ENCODE peak calls at places on chromosome 17, in eight cellular contexts. One of them, this sample, is unnamed.

GRCh38 chr17:8079291-8080207 is 8.0 kb downstream of the ALOX12B start:
- DNase-seq in transverse colon: peak
- DNase-seq in H1: peak
- DNase-seq in ovary: peak
- DNase-seq in A549: peak
- DNase-seq in sigmoid colon: peak
- DNase-seq in tibial nerve: peak
- DNase-seq in upper lobe of left lung: peak
- DNase-seq in this sample: no peak

GRCh38 chr17:57145347-57145746 is 60.3 kb downstream of the AKAP1 start:
- DNase-seq in transverse colon: no peak
- DNase-seq in H1: no peak
- DNase-seq in ovary: no peak
- DNase-seq in A549: no peak
- DNase-seq in sigmoid colon: no peak
- DNase-seq in tibial nerve: no peak
- DNase-seq in upper lobe of left lung: no peak
- DNase-seq in this sample: no peak

GRCh38 chr17:10598620-10599019 is 49.2 kb upstream of the MYH2 start:
- DNase-seq in transverse colon: no peak
- DNase-seq in H1: no peak
- DNase-seq in ovary: no peak
- DNase-seq in A549: no peak
- DNase-seq in sigmoid colon: no peak
- DNase-seq in tibial nerve: no peak
- DNase-seq in upper lobe of left lung: no peak
- DNase-seq in this sample: no peak

GRCh38 chr17:16419929-16420271 is 4.5 kb downstream of the TRPV2 start:
- DNase-seq in transverse colon: no peak
- DNase-seq in H1: no peak
- DNase-seq in ovary: peak
- DNase-seq in A549: no peak
- DNase-seq in sigmoid colon: no peak
- DNase-seq in tibial nerve: no peak
- DNase-seq in upper lobe of left lung: no peak
- DNase-seq in this sample: no peak

GRCh38 chr17:65532491-65532890 is 29.0 kb downstream of the AXIN2 start:
- DNase-seq in transverse colon: no peak
- DNase-seq in H1: no peak
- DNase-seq in ovary: no peak
- DNase-seq in A549: no peak
- DNase-seq in sigmoid colon: no peak
- DNase-seq in tibial nerve: no peak
- DNase-seq in upper lobe of left lung: no peak
- DNase-seq in this sample: peak

GRCh38 chr17:1834378-1835149 is 4.8 kb downstream of the RPA1 start:
- DNase-seq in transverse colon: no peak
- DNase-seq in H1: no peak
- DNase-seq in ovary: no peak
- DNase-seq in A549: no peak
- DNase-seq in sigmoid colon: no peak
- DNase-seq in tibial nerve: no peak
- DNase-seq in upper lobe of left lung: no peak
- DNase-seq in this sample: no peak

GRCh38 chr17:55521193-55521592 is 9.9 kb upstream of the SMIM36 start:
- DNase-seq in transverse colon: no peak
- DNase-seq in H1: no peak
- DNase-seq in ovary: no peak
- DNase-seq in A549: no peak
- DNase-seq in sigmoid colon: no peak
- DNase-seq in tibial nerve: no peak
- DNase-seq in upper lobe of left lung: no peak
- DNase-seq in this sample: no peak

GRCh38 chr17:66412857-66413563 is 110.6 kb downstream of the PRKCA start:
- DNase-seq in transverse colon: no peak
- DNase-seq in H1: no peak
- DNase-seq in ovary: no peak
- DNase-seq in A549: no peak
- DNase-seq in sigmoid colon: no peak
- DNase-seq in tibial nerve: no peak
- DNase-seq in upper lobe of left lung: no peak
- DNase-seq in this sample: no peak

GRCh38 chr17:56979091-56979480 is 1.2 kb downstream of the SCPEP1 start:
- DNase-seq in transverse colon: no peak
- DNase-seq in H1: no peak
- DNase-seq in ovary: no peak
- DNase-seq in A549: no peak
- DNase-seq in sigmoid colon: no peak
- DNase-seq in tibial nerve: no peak
- DNase-seq in upper lobe of left lung: no peak
- DNase-seq in this sample: no peak

GRCh38 chr17:61678339-61678738 is 87.3 kb upstream of the NACA2 start:
- DNase-seq in transverse colon: no peak
- DNase-seq in H1: no peak
- DNase-seq in ovary: no peak
- DNase-seq in A549: no peak
- DNase-seq in sigmoid colon: no peak
- DNase-seq in tibial nerve: no peak
- DNase-seq in upper lobe of left lung: no peak
- DNase-seq in this sample: no peak

GRCh38 chr17:42459256-42459982 is 741 bp downstream of the ATP6V0A1 start:
- DNase-seq in transverse colon: peak
- DNase-seq in H1: no peak
- DNase-seq in ovary: peak
- DNase-seq in A549: peak
- DNase-seq in sigmoid colon: peak
- DNase-seq in tibial nerve: peak
- DNase-seq in upper lobe of left lung: peak
- DNase-seq in this sample: no peak

GRCh38 chr17:69235338-69236058 is 6.9 kb upstream of the ABCA10 start:
- DNase-seq in transverse colon: peak
- DNase-seq in H1: peak
- DNase-seq in ovary: peak
- DNase-seq in A549: peak
- DNase-seq in sigmoid colon: peak
- DNase-seq in tibial nerve: peak
- DNase-seq in upper lobe of left lung: peak
- DNase-seq in this sample: peak

GRCh38 chr17:27414686-27415085 is 41.6 kb upstream of the KSR1 start:
- DNase-seq in transverse colon: no peak
- DNase-seq in H1: no peak
- DNase-seq in ovary: no peak
- DNase-seq in A549: no peak
- DNase-seq in sigmoid colon: peak
- DNase-seq in tibial nerve: no peak
- DNase-seq in upper lobe of left lung: no peak
- DNase-seq in this sample: peak

GRCh38 chr17:41184480-41184961 is at the start of gene KRTAP4-1:
- DNase-seq in transverse colon: no peak
- DNase-seq in H1: no peak
- DNase-seq in ovary: no peak
- DNase-seq in A549: no peak
- DNase-seq in sigmoid colon: no peak
- DNase-seq in tibial nerve: no peak
- DNase-seq in upper lobe of left lung: no peak
- DNase-seq in this sample: no peak

GRCh38 chr17:48175692-48176450 is 68.3 kb downstream of the SNX11 start:
- DNase-seq in transverse colon: no peak
- DNase-seq in H1: no peak
- DNase-seq in ovary: no peak
- DNase-seq in A549: no peak
- DNase-seq in sigmoid colon: no peak
- DNase-seq in tibial nerve: no peak
- DNase-seq in upper lobe of left lung: no peak
- DNase-seq in this sample: no peak

DNA sequence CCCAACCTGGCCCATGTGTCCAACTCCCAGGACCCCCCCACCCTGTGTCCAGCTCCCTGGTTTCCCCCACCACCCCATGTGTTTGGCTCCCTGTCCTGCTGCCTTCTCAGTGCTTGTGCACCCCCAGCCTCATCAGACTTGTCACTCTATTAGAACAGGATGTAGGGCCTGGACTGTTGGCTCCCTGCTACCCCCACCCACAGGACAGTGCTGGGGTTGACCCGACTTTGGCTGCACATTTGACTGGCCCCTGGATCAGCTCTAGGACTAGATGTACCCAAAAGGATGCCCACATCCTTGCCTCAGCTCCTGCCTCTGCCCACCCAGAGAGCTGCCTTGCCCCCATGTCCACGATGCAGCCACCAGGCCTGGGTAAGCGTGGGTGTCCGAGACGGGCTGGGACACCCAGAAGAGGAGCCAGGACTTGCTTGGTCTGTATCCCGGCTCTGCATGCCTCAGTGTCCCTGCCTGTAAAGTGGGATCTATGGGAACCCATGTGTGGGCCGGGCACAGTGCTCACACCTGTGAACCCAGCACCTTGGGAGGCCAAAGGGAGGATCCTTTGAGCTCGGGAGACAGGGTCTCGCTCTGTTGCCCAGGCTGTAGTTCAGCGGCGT is 1.5 kb upstream of the CCDC57 start:
- DNase-seq in transverse colon: no peak
- DNase-seq in H1: no peak
- DNase-seq in ovary: no peak
- DNase-seq in A549: no peak
- DNase-seq in sigmoid colon: no peak
- DNase-seq in tibial nerve: no peak
- DNase-seq in upper lobe of left lung: no peak
- DNase-seq in this sample: no peak
- H3K27ac ChIP-seq in transverse colon: no peak
- H3K27ac ChIP-seq in H1: no peak
- H3K27ac ChIP-seq in ovary: no peak
- H3K27ac ChIP-seq in A549: peak
- H3K27ac ChIP-seq in sigmoid colon: no peak
- H3K27ac ChIP-seq in tibial nerve: no peak
- H3K27ac ChIP-seq in upper lobe of left lung: no peak
- H3K27ac ChIP-seq in this sample: no peak

GRCh38 chr17:79658811-79659207 is 48.0 kb upstream of the RBFOX3 start:
- DNase-seq in transverse colon: peak
- DNase-seq in H1: no peak
- DNase-seq in ovary: peak
- DNase-seq in A549: peak
- DNase-seq in sigmoid colon: peak
- DNase-seq in tibial nerve: no peak
- DNase-seq in upper lobe of left lung: no peak
- DNase-seq in this sample: no peak
- TF ChIP-seq EP300 in transverse colon: no peak
- TF ChIP-seq EP300 in H1: no peak
- TF ChIP-seq EP300 in ovary: no peak
- TF ChIP-seq EP300 in A549: no peak
- TF ChIP-seq EP300 in sigmoid colon: no peak
- TF ChIP-seq EP300 in tibial nerve: no peak
- TF ChIP-seq EP300 in upper lobe of left lung: no peak
- TF ChIP-seq EP300 in this sample: no peak

DNA sequence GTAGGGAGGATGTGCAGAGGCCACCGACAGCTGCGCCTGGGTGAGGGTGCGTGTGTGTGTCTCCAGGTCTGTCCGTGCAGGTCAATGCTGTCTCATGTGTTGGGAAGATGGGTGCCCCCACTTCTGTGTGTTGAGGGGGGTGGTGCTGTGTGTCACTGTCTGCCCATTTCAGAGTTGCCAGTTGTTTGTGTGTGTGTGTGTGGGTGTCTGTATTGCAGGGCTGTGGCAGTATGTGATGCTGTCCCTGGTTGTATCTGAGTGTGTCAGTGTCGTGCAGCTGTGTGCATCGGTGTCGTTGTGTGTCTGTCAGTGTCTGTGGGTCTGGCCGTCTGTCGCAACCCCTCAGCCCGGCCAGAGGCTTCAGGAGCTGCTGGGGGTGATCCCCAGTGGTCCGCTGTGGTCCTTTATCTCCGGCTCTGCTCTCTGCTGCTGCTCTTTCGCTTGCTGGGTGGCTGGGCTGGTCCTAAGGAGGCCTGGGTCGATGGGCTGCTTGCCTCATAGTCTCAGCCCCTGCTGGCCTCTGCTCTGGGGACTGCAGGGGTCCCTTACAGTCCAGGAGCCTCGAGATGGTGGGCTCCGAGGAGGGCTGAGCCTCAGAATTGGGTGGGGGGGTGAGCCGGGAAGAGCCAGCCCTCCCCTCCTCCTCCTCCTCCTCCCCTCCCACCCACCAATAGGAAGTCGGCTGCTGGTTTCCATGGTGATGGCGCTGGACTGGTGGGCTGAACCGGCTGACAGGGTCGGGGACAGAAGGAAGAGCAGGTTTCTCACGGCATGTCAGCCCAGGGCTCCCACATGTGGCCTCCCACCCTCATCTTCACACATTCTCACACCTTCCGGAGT is at the start of gene TSPOAP1:
- DNase-seq in transverse colon: peak
- DNase-seq in H1: no peak
- DNase-seq in ovary: no peak
- DNase-seq in A549: no peak
- DNase-seq in sigmoid colon: no peak
- DNase-seq in tibial nerve: no peak
- DNase-seq in upper lobe of left lung: peak
- DNase-seq in this sample: no peak
- TF ChIP-seq POLR2A in transverse colon: peak
- TF ChIP-seq POLR2A in H1: no peak
- TF ChIP-seq POLR2A in ovary: no peak
- TF ChIP-seq POLR2A in A549: no peak
- TF ChIP-seq POLR2A in sigmoid colon: no peak
- TF ChIP-seq POLR2A in tibial nerve: no peak
- TF ChIP-seq POLR2A in upper lobe of left lung: no peak
- TF ChIP-seq POLR2A in this sample: no peak

DNA sequence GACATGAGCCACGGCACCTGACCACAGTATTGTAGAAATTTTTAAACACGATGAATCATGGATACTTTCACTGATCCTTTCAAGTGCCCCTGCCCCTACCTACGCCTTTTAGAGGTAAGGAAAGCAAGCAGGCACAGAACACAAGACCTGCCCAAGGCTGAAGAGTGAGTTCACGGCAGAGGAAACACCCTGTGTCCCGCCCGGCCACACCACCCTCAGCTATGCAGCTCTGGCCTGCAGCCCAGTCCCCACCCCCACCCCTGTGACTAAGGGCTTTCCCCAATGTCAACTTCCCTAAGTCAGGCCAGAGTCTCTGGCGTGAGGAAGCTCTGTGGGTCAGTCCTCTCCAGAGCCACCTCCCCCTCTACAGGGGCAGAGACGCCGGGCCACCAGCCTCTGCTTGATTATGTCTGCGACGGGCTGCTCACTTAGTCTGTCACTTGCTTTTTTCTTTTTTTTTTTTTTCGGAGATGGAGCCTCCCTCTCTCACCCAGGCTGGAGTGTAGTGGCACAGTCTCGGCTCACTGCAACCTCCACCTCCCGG is 8.4 kb downstream of the SLC16A5 start:
- DNase-seq in transverse colon: peak
- DNase-seq in H1: no peak
- DNase-seq in ovary: no peak
- DNase-seq in A549: peak
- DNase-seq in sigmoid colon: no peak
- DNase-seq in tibial nerve: no peak
- DNase-seq in upper lobe of left lung: peak
- DNase-seq in this sample: no peak
- H3K27ac ChIP-seq in transverse colon: peak
- H3K27ac ChIP-seq in H1: no peak
- H3K27ac ChIP-seq in ovary: no peak
- H3K27ac ChIP-seq in A549: peak
- H3K27ac ChIP-seq in sigmoid colon: no peak
- H3K27ac ChIP-seq in tibial nerve: peak
- H3K27ac ChIP-seq in upper lobe of left lung: peak
- H3K27ac ChIP-seq in this sample: peak